ENCODE peak calls at places on chromosomes 1 and 21, in ten cellular contexts. One of them, this sample, is unnamed.
A peak's percentile ranks its signal among the peaks of the same experiment; 100 is the strongest.

GRCh38 chr1:37323486-37324377 is 150.6 kb upstream of the ZC3H12A start:
- DNase-seq in endothelial cell of umbilical vein: peak; percentile 32
- DNase-seq in Calu3: peak; percentile 23
- DNase-seq in cardiac fibroblast: peak; percentile 36
- DNase-seq in IMR-90: peak; percentile 3
- DNase-seq in K562: peak; percentile 88
- DNase-seq in PC-9: peak; percentile 6
- DNase-seq in endodermal cell: peak; percentile 89
- DNase-seq in foreskin fibroblast: peak; percentile 5
- DNase-seq in testis: peak; percentile 50
- DNase-seq in this sample: peak; percentile 45

GRCh38 chr1:197321821-197322220 is 53.8 kb downstream of the CRB1 start:
- DNase-seq in testis: no peak
- DNase-seq in PC-9: no peak
- DNase-seq in K562: no peak
- DNase-seq in foreskin fibroblast: no peak
- DNase-seq in cardiac fibroblast: no peak
- DNase-seq in Calu3: no peak
- DNase-seq in endothelial cell of umbilical vein: no peak
- DNase-seq in IMR-90: no peak
- DNase-seq in endodermal cell: no peak
- DNase-seq in this sample: no peak

GRCh38 chr1:7558041-7558461 is 213.0 kb upstream of the VAMP3 start:
- DNase-seq in foreskin fibroblast: no peak
- DNase-seq in Calu3: no peak
- DNase-seq in endothelial cell of umbilical vein: no peak
- DNase-seq in cardiac fibroblast: no peak
- DNase-seq in testis: no peak
- DNase-seq in PC-9: no peak
- DNase-seq in endodermal cell: no peak
- DNase-seq in IMR-90: no peak
- DNase-seq in K562: no peak
- DNase-seq in this sample: no peak

GRCh38 chr1:170238704-170239391 is 93.1 kb downstream of the NTMT2 start:
- DNase-seq in endothelial cell of umbilical vein: no peak
- DNase-seq in K562: no peak
- DNase-seq in foreskin fibroblast: no peak
- DNase-seq in cardiac fibroblast: no peak
- DNase-seq in endodermal cell: no peak
- DNase-seq in PC-9: no peak
- DNase-seq in testis: no peak
- DNase-seq in IMR-90: no peak
- DNase-seq in Calu3: no peak
- DNase-seq in this sample: no peak

GRCh38 chr1:95686217-95686616 is 452.2 kb downstream of the RWDD3 start:
- DNase-seq in endothelial cell of umbilical vein: no peak
- DNase-seq in PC-9: no peak
- DNase-seq in IMR-90: no peak
- DNase-seq in cardiac fibroblast: no peak
- DNase-seq in Calu3: no peak
- DNase-seq in K562: no peak
- DNase-seq in foreskin fibroblast: no peak
- DNase-seq in endodermal cell: no peak
- DNase-seq in testis: no peak
- DNase-seq in this sample: no peak

GRCh38 chr1:157170677-157171515 is 32.7 kb upstream of the ETV3 start:
- DNase-seq in foreskin fibroblast: no peak
- DNase-seq in PC-9: peak; percentile 34
- DNase-seq in cardiac fibroblast: peak; percentile 56
- DNase-seq in K562: peak; percentile 35
- DNase-seq in IMR-90: no peak
- DNase-seq in endodermal cell: peak; percentile 93
- DNase-seq in testis: peak; percentile 73
- DNase-seq in Calu3: peak; percentile 86
- DNase-seq in endothelial cell of umbilical vein: peak; percentile 32
- DNase-seq in this sample: peak; percentile 75

GRCh38 chr21:27519357-27519756 is 552.5 kb upstream of the ADAMTS5 start:
- DNase-seq in Calu3: no peak
- DNase-seq in K562: no peak
- DNase-seq in PC-9: no peak
- DNase-seq in foreskin fibroblast: peak; percentile 88
- DNase-seq in endodermal cell: no peak
- DNase-seq in testis: no peak
- DNase-seq in endothelial cell of umbilical vein: peak; percentile 82
- DNase-seq in cardiac fibroblast: peak; percentile 85
- DNase-seq in IMR-90: peak; percentile 97
- DNase-seq in this sample: no peak

GRCh38 chr1:247962911-247963588 is 2.0 kb upstream of the OR2AK2 start:
- DNase-seq in endodermal cell: no peak
- DNase-seq in testis: no peak
- DNase-seq in endothelial cell of umbilical vein: no peak
- DNase-seq in IMR-90: no peak
- DNase-seq in cardiac fibroblast: no peak
- DNase-seq in Calu3: no peak
- DNase-seq in foreskin fibroblast: no peak
- DNase-seq in K562: no peak
- DNase-seq in PC-9: no peak
- DNase-seq in this sample: peak; percentile 23

GRCh38 chr1:77347646-77348045 is 65.8 kb downstream of the AK5 start:
- DNase-seq in testis: no peak
- DNase-seq in IMR-90: peak; percentile 89
- DNase-seq in PC-9: peak; percentile 6
- DNase-seq in endodermal cell: no peak
- DNase-seq in endothelial cell of umbilical vein: peak; percentile 13
- DNase-seq in cardiac fibroblast: peak; percentile 98
- DNase-seq in Calu3: no peak
- DNase-seq in foreskin fibroblast: peak; percentile 91
- DNase-seq in K562: peak; percentile 43
- DNase-seq in this sample: peak; percentile 42

GRCh38 chr1:77929806-77930205 is 41.4 kb downstream of the NEXN start:
- DNase-seq in endodermal cell: no peak
- DNase-seq in IMR-90: peak; percentile 36
- DNase-seq in cardiac fibroblast: no peak
- DNase-seq in foreskin fibroblast: no peak
- DNase-seq in Calu3: no peak
- DNase-seq in PC-9: no peak
- DNase-seq in K562: no peak
- DNase-seq in endothelial cell of umbilical vein: peak; percentile 20
- DNase-seq in testis: no peak
- DNase-seq in this sample: no peak

GRCh38 chr1:45623972-45624371 is at the start of gene CCDC17:
- DNase-seq in endothelial cell of umbilical vein: no peak
- DNase-seq in IMR-90: no peak
- DNase-seq in foreskin fibroblast: no peak
- DNase-seq in K562: no peak
- DNase-seq in endodermal cell: no peak
- DNase-seq in testis: no peak
- DNase-seq in Calu3: no peak
- DNase-seq in cardiac fibroblast: no peak
- DNase-seq in PC-9: no peak
- DNase-seq in this sample: no peak

GRCh38 chr21:31682625-31683024 is 23.1 kb downstream of the SOD1 start:
- DNase-seq in cardiac fibroblast: no peak
- DNase-seq in endothelial cell of umbilical vein: no peak
- DNase-seq in foreskin fibroblast: no peak
- DNase-seq in endodermal cell: no peak
- DNase-seq in PC-9: no peak
- DNase-seq in K562: no peak
- DNase-seq in IMR-90: peak; percentile 52
- DNase-seq in Calu3: no peak
- DNase-seq in testis: no peak
- DNase-seq in this sample: no peak

DNA sequence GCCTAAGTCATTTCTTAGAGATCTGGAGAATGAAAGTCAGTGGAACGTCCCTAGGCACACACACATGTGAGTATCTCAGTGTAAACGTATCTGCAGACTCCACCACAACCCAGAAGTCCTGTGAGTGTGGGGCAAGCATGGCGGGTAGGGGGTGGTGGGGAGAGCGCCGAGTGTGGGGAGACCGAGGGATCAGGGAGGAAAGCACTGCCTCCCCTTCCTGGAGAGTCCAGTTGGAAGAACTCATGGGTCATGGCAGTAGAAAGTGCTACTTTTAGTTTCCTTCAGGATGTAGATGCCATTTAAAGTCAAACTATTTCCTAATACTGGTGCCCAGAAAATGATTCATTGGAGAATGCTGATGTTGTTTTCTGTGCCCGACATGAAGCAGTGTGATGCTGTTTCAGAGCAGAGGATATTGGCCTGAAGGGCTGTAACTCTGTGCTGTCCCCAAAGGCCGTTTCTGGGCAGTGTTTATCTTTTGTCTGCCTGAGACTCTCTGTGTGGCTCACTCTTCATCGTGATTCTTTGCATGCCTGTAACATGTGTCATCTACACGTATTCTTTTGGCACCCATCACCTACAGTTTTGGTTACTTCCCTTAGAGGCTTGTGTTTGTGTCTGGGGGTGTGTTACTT is 45.7 kb upstream of the TSPAN2 start:
- DNase-seq in endothelial cell of umbilical vein: peak; percentile 12
- DNase-seq in IMR-90: peak; percentile 82
- DNase-seq in endodermal cell: no peak
- DNase-seq in foreskin fibroblast: peak; percentile 59
- DNase-seq in Calu3: peak; percentile 22
- DNase-seq in K562: no peak
- DNase-seq in cardiac fibroblast: peak; percentile 92
- DNase-seq in PC-9: peak; percentile 63
- DNase-seq in testis: no peak
- DNase-seq in this sample: no peak
- TF ChIP-seq CTCF in endothelial cell of umbilical vein: no peak
- TF ChIP-seq CTCF in IMR-90: no peak
- TF ChIP-seq CTCF in endodermal cell: peak; percentile 23
- TF ChIP-seq CTCF in foreskin fibroblast: no peak
- TF ChIP-seq CTCF in Calu3: no peak
- TF ChIP-seq CTCF in K562: no peak
- TF ChIP-seq CTCF in cardiac fibroblast: peak; percentile 21
- TF ChIP-seq CTCF in PC-9: no peak
- TF ChIP-seq CTCF in testis: no peak
- TF ChIP-seq CTCF in this sample: no peak

GRCh38 chr1:231808116-231808515 is 181.5 kb downstream of the DISC1 start:
- DNase-seq in K562: no peak
- DNase-seq in PC-9: no peak
- DNase-seq in Calu3: no peak
- DNase-seq in foreskin fibroblast: no peak
- DNase-seq in cardiac fibroblast: no peak
- DNase-seq in testis: no peak
- DNase-seq in endodermal cell: no peak
- DNase-seq in endothelial cell of umbilical vein: no peak
- DNase-seq in IMR-90: no peak
- DNase-seq in this sample: no peak

GRCh38 chr1:231803353-231803752 is 176.8 kb downstream of the DISC1 start:
- DNase-seq in Calu3: no peak
- DNase-seq in foreskin fibroblast: peak; percentile 88
- DNase-seq in PC-9: no peak
- DNase-seq in cardiac fibroblast: peak; percentile 74
- DNase-seq in K562: no peak
- DNase-seq in endodermal cell: no peak
- DNase-seq in endothelial cell of umbilical vein: no peak
- DNase-seq in testis: no peak
- DNase-seq in IMR-90: peak; percentile 49
- DNase-seq in this sample: no peak

GRCh38 chr1:231807498-231807897 is 180.9 kb downstream of the DISC1 start:
- DNase-seq in foreskin fibroblast: no peak
- DNase-seq in endodermal cell: no peak
- DNase-seq in cardiac fibroblast: no peak
- DNase-seq in IMR-90: no peak
- DNase-seq in endothelial cell of umbilical vein: no peak
- DNase-seq in testis: no peak
- DNase-seq in Calu3: no peak
- DNase-seq in K562: no peak
- DNase-seq in PC-9: no peak
- DNase-seq in this sample: no peak

GRCh38 chr1:231808990-231809389 is 182.4 kb downstream of the DISC1 start:
- DNase-seq in IMR-90: peak; percentile 33
- DNase-seq in endodermal cell: peak; percentile 72
- DNase-seq in Calu3: no peak
- DNase-seq in cardiac fibroblast: peak; percentile 77
- DNase-seq in testis: no peak
- DNase-seq in PC-9: no peak
- DNase-seq in endothelial cell of umbilical vein: peak; percentile 42
- DNase-seq in foreskin fibroblast: peak; percentile 87
- DNase-seq in K562: no peak
- DNase-seq in this sample: no peak

GRCh38 chr1:231806623-231807470 is 180.3 kb downstream of the DISC1 start:
- DNase-seq in Calu3: peak; percentile 71
- DNase-seq in PC-9: peak; percentile 28
- DNase-seq in K562: peak; percentile 60
- DNase-seq in testis: peak; percentile 38
- DNase-seq in cardiac fibroblast: peak; percentile 53
- DNase-seq in endodermal cell: peak; percentile 94
- DNase-seq in endothelial cell of umbilical vein: peak; percentile 50
- DNase-seq in foreskin fibroblast: no peak
- DNase-seq in IMR-90: peak; percentile 8
- DNase-seq in this sample: peak; percentile 57
- TF ChIP-seq CTCF in Calu3: peak; percentile 63
- TF ChIP-seq CTCF in PC-9: peak; percentile 62
- TF ChIP-seq CTCF in K562: peak; percentile 88
- TF ChIP-seq CTCF in testis: no peak
- TF ChIP-seq CTCF in cardiac fibroblast: peak; percentile 63
- TF ChIP-seq CTCF in endodermal cell: peak; percentile 88
- TF ChIP-seq CTCF in endothelial cell of umbilical vein: peak; percentile 74
- TF ChIP-seq CTCF in foreskin fibroblast: peak; percentile 28
- TF ChIP-seq CTCF in IMR-90: peak; percentile 44
- TF ChIP-seq CTCF in this sample: peak; percentile 59

GRCh38 chr1:89276690-89277089 is 4.0 kb upstream of the GBP5 start:
- DNase-seq in endodermal cell: no peak
- DNase-seq in cardiac fibroblast: peak; percentile 9
- DNase-seq in Calu3: no peak
- DNase-seq in foreskin fibroblast: no peak
- DNase-seq in K562: no peak
- DNase-seq in IMR-90: no peak
- DNase-seq in endothelial cell of umbilical vein: no peak
- DNase-seq in PC-9: no peak
- DNase-seq in testis: no peak
- DNase-seq in this sample: no peak
- TF ChIP-seq CTCF in endodermal cell: no peak
- TF ChIP-seq CTCF in cardiac fibroblast: no peak
- TF ChIP-seq CTCF in Calu3: no peak
- TF ChIP-seq CTCF in foreskin fibroblast: peak; percentile 11
- TF ChIP-seq CTCF in K562: peak; percentile 25
- TF ChIP-seq CTCF in IMR-90: no peak
- TF ChIP-seq CTCF in endothelial cell of umbilical vein: no peak
- TF ChIP-seq CTCF in PC-9: no peak
- TF ChIP-seq CTCF in testis: no peak
- TF ChIP-seq CTCF in this sample: no peak

DNA sequence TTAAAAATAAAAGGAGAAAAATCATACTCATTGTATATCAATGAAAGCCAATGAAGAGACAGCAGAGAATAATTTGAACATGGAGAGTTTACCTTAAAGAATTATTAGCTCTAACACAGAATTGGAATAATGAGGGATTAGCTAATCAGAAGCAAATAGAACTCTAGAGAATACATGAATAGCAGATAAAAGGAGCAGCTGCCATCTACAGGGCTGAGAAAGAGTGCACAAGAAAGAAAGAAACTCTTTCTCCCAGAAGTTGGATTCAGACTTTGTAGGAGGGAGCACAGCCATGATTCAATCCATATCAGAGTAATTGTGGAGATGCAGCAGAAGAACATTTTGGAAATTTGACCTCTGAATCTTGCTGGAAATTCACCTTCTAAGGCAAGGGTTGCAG is 1171.2 kb downstream of the PLA2G4A start:
- DNase-seq in Calu3: no peak
- DNase-seq in foreskin fibroblast: no peak
- DNase-seq in testis: no peak
- DNase-seq in IMR-90: peak; percentile 17
- DNase-seq in K562: no peak
- DNase-seq in endothelial cell of umbilical vein: no peak
- DNase-seq in cardiac fibroblast: no peak
- DNase-seq in PC-9: no peak
- DNase-seq in endodermal cell: no peak
- DNase-seq in this sample: no peak
- TF ChIP-seq CTCF in Calu3: no peak
- TF ChIP-seq CTCF in foreskin fibroblast: no peak
- TF ChIP-seq CTCF in testis: no peak
- TF ChIP-seq CTCF in IMR-90: peak; percentile 32
- TF ChIP-seq CTCF in K562: no peak
- TF ChIP-seq CTCF in endothelial cell of umbilical vein: no peak
- TF ChIP-seq CTCF in cardiac fibroblast: no peak
- TF ChIP-seq CTCF in PC-9: no peak
- TF ChIP-seq CTCF in endodermal cell: peak; percentile 58
- TF ChIP-seq CTCF in this sample: no peak